ENCODE peak calls at places on chromosomes 2 and 18, in nine cellular contexts. I is activated CD8-positive, alpha-beta T cell treated with anti-CD3 and anti-CD28 coated beads for 36 hours; E is astrocyte of the spinal cord; D is AG10803; S is lower lobe of right lung; O is coronary artery; M is bronchial epithelial cell; Q is PC-9; J is progenitor cell of endocrine pancreas. K is an unnamed sample.
A peak's percentile ranks its signal among the peaks of the same experiment; 100 is the strongest.

GRCh38 chr2:135685361-135685760 is 56.3 kb upstream of the UBXN4 start:
- DNase-seq in O (no peak), S (no peak), D (peak; percentile 33), I (no peak), E (peak; percentile 24), M (peak; percentile 38), Q (no peak), J (no peak), K (peak; percentile 88)

GRCh38 chr2:142992843-142993242 is 115.4 kb downstream of the KYNU start:
- DNase-seq in E (no peak), I (no peak), M (no peak), D (no peak), J (no peak), Q (no peak), S (no peak), O (no peak), K (peak; percentile 38)

GRCh38 chr2:168233726-168234406 is 13.5 kb downstream of the STK39 start:
- DNase-seq in M (no peak), E (no peak), J (no peak), D (no peak), S (no peak), Q (no peak), I (no peak), O (no peak), K (peak; percentile 63)

GRCh38 chr18:27605107-27605834 is 420.2 kb upstream of the CHST9 start:
- DNase-seq in J (peak; percentile 31), D (peak; percentile 71), E (peak; percentile 82), O (no peak), M (peak; percentile 66), S (no peak), Q (peak; percentile 39), I (peak; percentile 38), K (peak; percentile 91)

GRCh38 chr2:83784315-83784714 is 674.8 kb downstream of the SUCLG1 start:
- DNase-seq in J (no peak), E (no peak), M (no peak), I (no peak), S (no peak), O (no peak), Q (no peak), D (no peak), K (no peak)

GRCh38 chr2:231197741-231198290 is 615 bp upstream of the ARMC9 start:
- DNase-seq in I (no peak), D (no peak), M (no peak), Q (no peak), E (no peak), S (no peak), J (no peak), O (no peak), K (no peak)

GRCh38 chr2:239523147-239523943 is 122.5 kb upstream of the HDAC4 start:
- DNase-seq in O (no peak), D (no peak), E (no peak), Q (no peak), S (peak; percentile 31), M (no peak), J (no peak), I (no peak), K (no peak)

GRCh38 chr18:40208951-40209350 is 1746.1 kb upstream of the PIK3C3 start:
- DNase-seq in D (no peak), Q (no peak), J (no peak), M (no peak), O (no peak), I (no peak), E (no peak), S (no peak), K (no peak)

GRCh38 chr2:127810637-127811396 is at the start of gene WDR33:
- DNase-seq in E (peak; percentile 89), O (peak; percentile 87), D (peak; percentile 76), M (peak; percentile 86), J (peak; percentile 87), Q (peak; percentile 95), I (peak; percentile 96), S (peak; percentile 95), K (peak; percentile 87)
- TF ChIP-seq CTCF in E (peak; percentile 14), O (no peak), D (no peak), M (peak; percentile 34), J (no peak), Q (no peak), I (no peak), S (no peak), K (peak; percentile 39)

GRCh38 chr2:226052772-226053416 is 653.4 kb downstream of the NYAP2 start:
- DNase-seq in J (no peak), I (no peak), D (no peak), O (no peak), E (no peak), S (no peak), Q (no peak), M (no peak), K (no peak)

GRCh38 chr2:226057914-226058313 is 658.4 kb downstream of the NYAP2 start:
- DNase-seq in D (no peak), M (no peak), Q (no peak), J (no peak), S (no peak), I (no peak), O (no peak), E (no peak), K (no peak)

GRCh38 chr2:226060228-226060627 is 660.7 kb downstream of the NYAP2 start:
- DNase-seq in O (no peak), I (no peak), D (no peak), M (no peak), Q (no peak), J (no peak), S (no peak), E (no peak), K (peak; percentile 12)

DNA sequence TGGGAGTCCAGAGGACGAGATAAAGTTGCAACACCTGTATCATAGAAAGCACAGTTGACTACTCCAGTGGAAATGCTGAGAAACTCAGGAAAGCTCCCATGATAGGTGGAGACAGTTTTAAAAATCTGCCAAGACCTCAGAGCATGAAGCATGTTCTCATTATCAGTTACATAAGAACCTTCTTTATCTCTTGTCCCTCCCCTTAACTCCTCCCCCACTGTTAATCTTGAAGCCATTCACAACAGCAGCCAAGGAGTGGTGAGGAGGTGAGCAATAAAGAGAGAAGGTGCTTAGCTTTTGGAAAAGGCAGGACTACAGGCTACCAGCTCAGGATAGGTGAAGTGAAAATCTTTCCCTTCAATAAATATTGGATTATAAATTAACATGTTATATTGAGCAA is 657.9 kb downstream of the NYAP2 start:
- DNase-seq in E (no peak), I (no peak), Q (no peak), D (no peak), M (no peak), J (no peak), O (no peak), S (no peak), K (no peak)
- TF ChIP-seq CTCF in E (no peak), I (no peak), Q (no peak), D (no peak), M (no peak), J (no peak), O (no peak), S (no peak), K (no peak)

GRCh38 chr18:52869349-52869923 is 529.4 kb downstream of the DCC start:
- DNase-seq in O (no peak), I (no peak), Q (no peak), J (no peak), E (no peak), D (no peak), M (no peak), S (peak; percentile 24), K (no peak)

GRCh38 chr18:52874774-52875173 is 534.8 kb downstream of the DCC start:
- DNase-seq in M (no peak), J (no peak), O (no peak), E (no peak), S (no peak), I (no peak), Q (no peak), D (no peak), K (no peak)

GRCh38 chr18:52875711-52876110 is 535.7 kb downstream of the DCC start:
- DNase-seq in S (no peak), Q (no peak), J (no peak), I (no peak), O (no peak), D (no peak), E (no peak), M (peak; percentile 15), K (no peak)

GRCh38 chr18:52869942-52870907 is 530.2 kb downstream of the DCC start:
- DNase-seq in O (no peak), D (no peak), E (no peak), Q (no peak), J (no peak), I (no peak), M (no peak), S (no peak), K (no peak)
- TF ChIP-seq CTCF in O (no peak), D (no peak), E (no peak), Q (no peak), J (peak; percentile 59), I (no peak), M (no peak), S (no peak), K (no peak)

GRCh38 chr2:196468394-196468793 is 171.1 kb upstream of the CCDC150 start:
- DNase-seq in O (no peak), Q (no peak), M (no peak), E (no peak), J (no peak), I (no peak), S (no peak), D (no peak), K (no peak)
- TF ChIP-seq CTCF in O (no peak), Q (no peak), M (no peak), E (peak; percentile 1), J (no peak), I (no peak), S (no peak), D (no peak), K (peak; percentile 23)

GRCh38 chr18:21851327-21851961 is 110.9 kb downstream of the MIB1 start:
- DNase-seq in E (peak; percentile 16), J (no peak), S (no peak), D (peak; percentile 28), Q (no peak), O (no peak), I (no peak), M (peak; percentile 33), K (peak; percentile 59)
- TF ChIP-seq CTCF in E (peak; percentile 26), J (peak; percentile 28), S (peak; percentile 46), D (peak; percentile 51), Q (no peak), O (no peak), I (peak; percentile 32), M (peak; percentile 1), K (peak; percentile 47)

GRCh38 chr2:170523506-170523905 is 191.6 kb upstream of the SP5 start:
- DNase-seq in M (no peak), O (no peak), Q (no peak), J (no peak), I (no peak), E (no peak), D (no peak), S (no peak), K (no peak)
- TF ChIP-seq CTCF in M (no peak), O (no peak), Q (no peak), J (peak; percentile 14), I (no peak), E (no peak), D (peak; percentile 3), S (no peak), K (peak; percentile 4)

DNA sequence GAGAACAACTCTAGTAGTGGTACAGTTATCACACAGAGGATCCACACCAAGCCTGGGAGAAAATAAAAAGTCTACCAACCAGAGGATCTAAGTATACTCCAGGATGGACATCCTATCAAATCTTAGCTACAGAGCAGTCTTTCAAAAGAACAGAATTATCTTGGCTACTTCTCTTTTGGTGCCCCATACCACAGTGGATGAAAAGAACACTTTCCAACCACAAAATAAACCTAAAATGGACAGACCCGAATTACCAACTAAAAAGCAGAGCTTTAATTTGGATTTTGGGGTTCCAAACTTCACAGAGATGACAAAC is 116.1 kb downstream of the SRBD1 start:
- DNase-seq in S (no peak), O (no peak), M (no peak), Q (no peak), E (no peak), D (no peak), J (no peak), I (no peak), K (no peak)
- TF ChIP-seq CTCF in S (no peak), O (peak; percentile 11), M (no peak), Q (peak; percentile 30), E (no peak), D (no peak), J (peak; percentile 2), I (no peak), K (no peak)

K was measured in choroid plexus epithelial cell.